ENCODE peak calls at places on chromosomes 11 and 22, in four cellular contexts. P, G, W and R are unnamed samples.

GRCh38 chr11:85673422-85673821 is 8.5 kb upstream of the CREBZF start:
- DNase-seq in P (no peak), G (no peak), W (peak), R (no peak)

GRCh38 chr22:37508431-37508963 is 10.7 kb downstream of the CARD10 start:
- DNase-seq in P (no peak), G (no peak), W (peak), R (no peak)

GRCh38 chr11:72807021-72807693 is 7.1 kb upstream of the ATG16L2 start:
- DNase-seq in P (no peak), G (no peak), W (peak), R (no peak)

GRCh38 chr11:48036011-48036410 is 55.7 kb downstream of the PTPRJ start:
- DNase-seq in P (no peak), G (no peak), W (peak), R (no peak)

GRCh38 chr11:102111787-102112653 is 1.8 kb downstream of the YAP1 start:
- DNase-seq in P (no peak), G (no peak), W (peak), R (no peak)

GRCh38 chr11:6502382-6502781 is 5.3 kb downstream of the DNHD1 start:
- DNase-seq in P (no peak), G (no peak), W (no peak), R (no peak)

GRCh38 chr11:1437500-1437899 is 47.8 kb downstream of the BRSK2 start:
- DNase-seq in P (no peak), G (no peak), W (no peak), R (peak)

GRCh38 chr11:62054484-62055121 is 69.2 kb upstream of the INCENP start:
- DNase-seq in P (no peak), G (peak), W (peak), R (peak)

GRCh38 chr11:12083380-12083779 is 27.0 kb upstream of the MICAL2 start:
- DNase-seq in P (peak), G (no peak), W (no peak), R (no peak)

GRCh38 chr11:122804161-122804560 is 34.1 kb upstream of the CRTAM start:
- DNase-seq in P (no peak), G (no peak), W (peak), R (no peak)

GRCh38 chr22:39514373-39514973 is 5.9 kb upstream of the ATF4 start:
- DNase-seq in P (peak), G (no peak), W (peak), R (peak)

GRCh38 chr11:13216019-13217006 is 61.3 kb upstream of the BMAL1 start:
- DNase-seq in P (peak), G (no peak), W (peak), R (peak)

GRCh38 chr22:43203471-43203981 is 16.6 kb upstream of the TTLL12 start:
- DNase-seq in P (no peak), G (no peak), W (no peak), R (no peak)

GRCh38 chr11:69280994-69281393 is 13.0 kb upstream of the MYEOV start:
- DNase-seq in P (no peak), G (no peak), W (peak), R (peak)

GRCh38 chr11:41051919-41052630 is 407.4 kb downstream of the LRRC4C start:
- DNase-seq in P (no peak), G (no peak), W (no peak), R (no peak)

GRCh38 chr22:20904008-20904979 is 12.9 kb upstream of the CRKL start:
- DNase-seq in P (no peak), G (no peak), W (peak), R (peak)

GRCh38 chr11:48109046-48109666 is 107.5 kb upstream of the OR4B1 start:
- DNase-seq in P (no peak), G (peak), W (peak), R (no peak)

GRCh38 chr22:21651521-21652009 is 9.5 kb downstream of the SDF2L1 start:
- DNase-seq in P (no peak), G (no peak), W (no peak), R (no peak)

GRCh38 chr11:44333271-44334218 is 23.6 kb upstream of the ALX4 start:
- DNase-seq in P (no peak), G (no peak), W (peak), R (no peak)

GRCh38 chr11:72712168-72712721 is 38.0 kb upstream of the PDE2A start:
- DNase-seq in P (no peak), G (no peak), W (no peak), R (no peak)

GRCh38 chr22:39351689-39352214 is 2.0 kb downstream of the SYNGR1 start:
- DNase-seq in P (peak), G (no peak), W (no peak), R (no peak)

GRCh38 chr11:121473064-121473777 is 20.5 kb upstream of the SORL1-AS1 start:
- DNase-seq in P (no peak), G (no peak), W (no peak), R (no peak)

GRCh38 chr22:43479962-43480361 is 68.1 kb downstream of the MPPED1 start:
- DNase-seq in P (no peak), G (no peak), W (no peak), R (no peak)

GRCh38 chr22:41948142-41948541 is 1.2 kb upstream of the CENPM start:
- DNase-seq in P (no peak), G (no peak), W (no peak), R (no peak)

GRCh38 chr11:27228232-27228631 is 134.8 kb downstream of the CCDC34 start:
- DNase-seq in P (no peak), G (no peak), W (no peak), R (no peak)

GRCh38 chr11:2807276-2807681 is 78.3 kb downstream of the CDKN1C start:
- DNase-seq in P (no peak), G (peak), W (no peak), R (peak)

GRCh38 chr22:42948205-42948804 is 66.6 kb downstream of the PACSIN2 start:
- DNase-seq in P (no peak), G (no peak), W (peak), R (no peak)

GRCh38 chr11:38130514-38130913 is 1532.5 kb upstream of the RAG2 start:
- DNase-seq in P (no peak), G (no peak), W (no peak), R (no peak)

GRCh38 chr22:28254396-28254795 is 335.3 kb upstream of the PITPNB start:
- DNase-seq in P (no peak), G (no peak), W (no peak), R (no peak)